ENCODE peak calls at places on chromosome 7, in four cellular contexts. One of them, this sample, is unnamed.

GRCh38 chr7:48173983-48174382 is 2.7 kb downstream of the ABCA13 start:
- DNase-seq in heart right ventricle: no peak
- DNase-seq in neural progenitor cell: no peak
- DNase-seq in HCT116: no peak
- DNase-seq in this sample: no peak

GRCh38 chr7:142338633-142339501 is 81.0 kb upstream of the PRSS58 start:
- DNase-seq in heart right ventricle: no peak
- DNase-seq in neural progenitor cell: peak; percentile 61
- DNase-seq in HCT116: peak; percentile 48
- DNase-seq in this sample: peak; percentile 36

GRCh38 chr7:36128448-36129047 is 24.5 kb upstream of the EEPD1 start:
- DNase-seq in heart right ventricle: peak; percentile 75
- DNase-seq in neural progenitor cell: no peak
- DNase-seq in HCT116: peak; percentile 60
- DNase-seq in this sample: peak; percentile 88

GRCh38 chr7:38819463-38819862 is 89.5 kb downstream of the VPS41 start:
- DNase-seq in heart right ventricle: no peak
- DNase-seq in neural progenitor cell: no peak
- DNase-seq in HCT116: no peak
- DNase-seq in this sample: no peak

GRCh38 chr7:139720705-139721231 is 57.0 kb downstream of the HIPK2 start:
- DNase-seq in heart right ventricle: no peak
- DNase-seq in neural progenitor cell: no peak
- DNase-seq in HCT116: no peak
- DNase-seq in this sample: no peak

GRCh38 chr7:32150039-32150438 is 79.8 kb upstream of the PDE1C start:
- DNase-seq in heart right ventricle: peak; percentile 75
- DNase-seq in neural progenitor cell: no peak
- DNase-seq in HCT116: no peak
- DNase-seq in this sample: no peak

GRCh38 chr7:95509199-95509598 is 23.5 kb downstream of the ASB4 start:
- DNase-seq in heart right ventricle: no peak
- DNase-seq in neural progenitor cell: peak; percentile 97
- DNase-seq in HCT116: no peak
- DNase-seq in this sample: peak; percentile 81

GRCh38 chr7:155190608-155191536 is 106.8 kb upstream of the INSIG1 start:
- DNase-seq in heart right ventricle: peak; percentile 35
- DNase-seq in neural progenitor cell: peak; percentile 74
- DNase-seq in HCT116: no peak
- DNase-seq in this sample: peak; percentile 66

GRCh38 chr7:99369767-99370353 is 4.7 kb upstream of the ARPC1B start:
- DNase-seq in heart right ventricle: no peak
- DNase-seq in neural progenitor cell: no peak
- DNase-seq in HCT116: no peak
- DNase-seq in this sample: peak; percentile 66

GRCh38 chr7:40474790-40475680 is 340.2 kb downstream of the SUGCT start:
- DNase-seq in heart right ventricle: no peak
- DNase-seq in neural progenitor cell: no peak
- DNase-seq in HCT116: no peak
- DNase-seq in this sample: no peak

GRCh38 chr7:80613519-80613918 is 24.9 kb upstream of the CD36 start:
- DNase-seq in heart right ventricle: no peak
- DNase-seq in neural progenitor cell: no peak
- DNase-seq in HCT116: no peak
- DNase-seq in this sample: no peak

GRCh38 chr7:7048213-7048612 is 134.1 kb upstream of the C1GALT1 start:
- DNase-seq in heart right ventricle: no peak
- DNase-seq in neural progenitor cell: no peak
- DNase-seq in HCT116: no peak
- DNase-seq in this sample: no peak

GRCh38 chr7:139871276-139871675 is 42.2 kb downstream of the TBXAS1 start:
- DNase-seq in heart right ventricle: no peak
- DNase-seq in neural progenitor cell: no peak
- DNase-seq in HCT116: no peak
- DNase-seq in this sample: peak; percentile 71

GRCh38 chr7:138974675-138975237 is 6.4 kb downstream of the KIAA1549 start:
- DNase-seq in heart right ventricle: no peak
- DNase-seq in neural progenitor cell: peak; percentile 21
- DNase-seq in HCT116: no peak
- DNase-seq in this sample: no peak

GRCh38 chr7:39453743-39454355 is 112.4 kb upstream of the YAE1 start:
- DNase-seq in heart right ventricle: no peak
- DNase-seq in neural progenitor cell: peak; percentile 79
- DNase-seq in HCT116: peak; percentile 48
- DNase-seq in this sample: peak; percentile 73

GRCh38 chr7:129517931-129518330 is 15.6 kb downstream of the SMKR1 start:
- DNase-seq in heart right ventricle: no peak
- DNase-seq in neural progenitor cell: no peak
- DNase-seq in HCT116: no peak
- DNase-seq in this sample: no peak

GRCh38 chr7:27917119-27917518 is 177.2 kb downstream of the TAX1BP1 start:
- DNase-seq in heart right ventricle: no peak
- DNase-seq in neural progenitor cell: no peak
- DNase-seq in HCT116: no peak
- DNase-seq in this sample: no peak

GRCh38 chr7:108067844-108068243 is 62.3 kb downstream of the LAMB4 start:
- DNase-seq in heart right ventricle: no peak
- DNase-seq in neural progenitor cell: no peak
- DNase-seq in HCT116: no peak
- DNase-seq in this sample: no peak

GRCh38 chr7:36034020-36034419 is 119.0 kb upstream of the EEPD1 start:
- DNase-seq in heart right ventricle: no peak
- DNase-seq in neural progenitor cell: no peak
- DNase-seq in HCT116: no peak
- DNase-seq in this sample: no peak

GRCh38 chr7:33705333-33705833 is 200.0 kb upstream of the BMPER start:
- DNase-seq in heart right ventricle: no peak
- DNase-seq in neural progenitor cell: peak; percentile 31
- DNase-seq in HCT116: no peak
- DNase-seq in this sample: no peak

GRCh38 chr7:26319631-26320030 is 28.0 kb downstream of the SNX10 start:
- DNase-seq in heart right ventricle: no peak
- DNase-seq in neural progenitor cell: no peak
- DNase-seq in HCT116: no peak
- DNase-seq in this sample: no peak

GRCh38 chr7:92815412-92815811 is 21.0 kb downstream of the CDK6 start:
- DNase-seq in heart right ventricle: no peak
- DNase-seq in neural progenitor cell: no peak
- DNase-seq in HCT116: no peak
- DNase-seq in this sample: no peak

GRCh38 chr7:4129481-4130122 is 552.5 kb upstream of the FOXK1 start:
- DNase-seq in heart right ventricle: no peak
- DNase-seq in neural progenitor cell: no peak
- DNase-seq in HCT116: no peak
- DNase-seq in this sample: no peak

GRCh38 chr7:1741751-1742554 is 71.9 kb downstream of the ELFN1 start:
- DNase-seq in heart right ventricle: peak; percentile 29
- DNase-seq in neural progenitor cell: no peak
- DNase-seq in HCT116: peak; percentile 66
- DNase-seq in this sample: no peak

GRCh38 chr7:47088329-47089067 is 493.4 kb downstream of the TNS3 start:
- DNase-seq in heart right ventricle: peak; percentile 65
- DNase-seq in neural progenitor cell: peak; percentile 87
- DNase-seq in HCT116: peak; percentile 34
- DNase-seq in this sample: peak; percentile 79

GRCh38 chr7:801940-802364 is 30.3 kb upstream of the SUN1 start:
- DNase-seq in heart right ventricle: peak; percentile 32
- DNase-seq in neural progenitor cell: no peak
- DNase-seq in HCT116: no peak
- DNase-seq in this sample: no peak

GRCh38 chr7:23246540-23246939 is at the start of gene GPNMB:
- DNase-seq in heart right ventricle: peak; percentile 24
- DNase-seq in neural progenitor cell: no peak
- DNase-seq in HCT116: no peak
- DNase-seq in this sample: no peak

GRCh38 chr7:151992375-151992774 is 33.1 kb upstream of the GALNT11 start:
- DNase-seq in heart right ventricle: peak; percentile 47
- DNase-seq in neural progenitor cell: peak; percentile 78
- DNase-seq in HCT116: peak; percentile 85
- DNase-seq in this sample: peak; percentile 49

GRCh38 chr7:126780993-126781392 is 471.7 kb downstream of the GRM8 start:
- DNase-seq in heart right ventricle: no peak
- DNase-seq in neural progenitor cell: no peak
- DNase-seq in HCT116: no peak
- DNase-seq in this sample: no peak

GRCh38 chr7:112985377-112985987 is 101.1 kb downstream of the GPR85 start:
- DNase-seq in heart right ventricle: peak; percentile 9
- DNase-seq in neural progenitor cell: peak; percentile 11
- DNase-seq in HCT116: no peak
- DNase-seq in this sample: peak; percentile 43

GRCh38 chr7:12518920-12519681 is 51.4 kb upstream of the SCIN start:
- DNase-seq in heart right ventricle: no peak
- DNase-seq in neural progenitor cell: peak; percentile 54
- DNase-seq in HCT116: no peak
- DNase-seq in this sample: peak; percentile 21

GRCh38 chr7:117470777-117471176 is 9.0 kb upstream of the CFTR start:
- DNase-seq in heart right ventricle: peak; percentile 61
- DNase-seq in neural progenitor cell: no peak
- DNase-seq in HCT116: no peak
- DNase-seq in this sample: no peak

GRCh38 chr7:81692146-81692905 is 77.5 kb downstream of the HGF start:
- DNase-seq in heart right ventricle: no peak
- DNase-seq in neural progenitor cell: no peak
- DNase-seq in HCT116: no peak
- DNase-seq in this sample: no peak

GRCh38 chr7:81691199-81691821 is 78.5 kb downstream of the HGF start:
- DNase-seq in heart right ventricle: no peak
- DNase-seq in neural progenitor cell: no peak
- DNase-seq in HCT116: no peak
- DNase-seq in this sample: peak; percentile 38

GRCh38 chr7:81688622-81689411 is 81.0 kb downstream of the HGF start:
- DNase-seq in heart right ventricle: no peak
- DNase-seq in neural progenitor cell: peak; percentile 20
- DNase-seq in HCT116: no peak
- DNase-seq in this sample: no peak

GRCh38 chr7:81690688-81691087 is 79.2 kb downstream of the HGF start:
- DNase-seq in heart right ventricle: no peak
- DNase-seq in neural progenitor cell: no peak
- DNase-seq in HCT116: no peak
- DNase-seq in this sample: no peak

GRCh38 chr7:81690251-81690650 is 79.6 kb downstream of the HGF start:
- DNase-seq in heart right ventricle: no peak
- DNase-seq in neural progenitor cell: no peak
- DNase-seq in HCT116: no peak
- DNase-seq in this sample: peak; percentile 14
- H3K4me1 ChIP-seq in heart right ventricle: peaks cover 3% of the 10 kb centered on the region
- H3K4me1 ChIP-seq in neural progenitor cell: peaks cover 31% of the 10 kb centered on the region
- H3K4me1 ChIP-seq in HCT116: peaks cover 1% of the 10 kb centered on the region
- H3K4me1 ChIP-seq in this sample: peaks cover 36% of the 10 kb centered on the region

GRCh38 chr7:37446371-37446770 is 2.3 kb downstream of the ELMO1 start:
- DNase-seq in heart right ventricle: no peak
- DNase-seq in neural progenitor cell: no peak
- DNase-seq in HCT116: no peak
- DNase-seq in this sample: no peak

GRCh38 chr7:37448057-37448636 is 517 bp downstream of the ELMO1 start:
- DNase-seq in heart right ventricle: peak; percentile 41
- DNase-seq in neural progenitor cell: peak; percentile 65
- DNase-seq in HCT116: no peak
- DNase-seq in this sample: no peak

GRCh38 chr7:37448637-37449331 is at the start of gene ELMO1:
- DNase-seq in heart right ventricle: peak; percentile 79
- DNase-seq in neural progenitor cell: peak; percentile 92
- DNase-seq in HCT116: no peak
- DNase-seq in this sample: peak; percentile 88

GRCh38 chr7:37445064-37445723 is 3.5 kb downstream of the ELMO1 start:
- DNase-seq in heart right ventricle: no peak
- DNase-seq in neural progenitor cell: no peak
- DNase-seq in HCT116: no peak
- DNase-seq in this sample: no peak

DNA sequence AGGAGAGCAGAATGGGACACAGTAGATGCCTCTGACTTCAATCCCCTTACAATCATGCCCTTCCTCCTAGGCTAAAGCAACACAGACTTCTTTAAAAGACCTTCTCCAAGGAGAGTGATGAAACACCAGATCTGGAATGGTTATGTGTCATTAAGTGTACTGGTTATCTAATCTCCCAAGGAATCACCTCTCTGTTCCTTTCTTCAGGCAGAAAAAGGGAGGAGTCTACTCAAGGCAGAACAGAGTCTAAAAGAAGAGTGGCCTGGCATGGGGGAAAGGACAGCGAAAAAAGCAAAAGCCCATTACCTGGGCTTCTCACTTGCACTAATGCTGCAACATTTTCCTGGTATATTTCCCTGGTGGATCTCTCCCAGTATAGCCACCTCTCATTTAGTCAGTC is 2.9 kb downstream of the ELMO1 start:
- DNase-seq in heart right ventricle: no peak
- DNase-seq in neural progenitor cell: no peak
- DNase-seq in HCT116: no peak
- DNase-seq in this sample: peak; percentile 3
- H3K4me1 ChIP-seq in heart right ventricle: peaks cover 51% of the 10 kb centered on the region
- H3K4me1 ChIP-seq in neural progenitor cell: peaks cover 26% of the 10 kb centered on the region
- H3K4me1 ChIP-seq in HCT116: no peaks in the 10 kb centered on the region
- H3K4me1 ChIP-seq in this sample: peaks cover 10% of the 10 kb centered on the region

DNA sequence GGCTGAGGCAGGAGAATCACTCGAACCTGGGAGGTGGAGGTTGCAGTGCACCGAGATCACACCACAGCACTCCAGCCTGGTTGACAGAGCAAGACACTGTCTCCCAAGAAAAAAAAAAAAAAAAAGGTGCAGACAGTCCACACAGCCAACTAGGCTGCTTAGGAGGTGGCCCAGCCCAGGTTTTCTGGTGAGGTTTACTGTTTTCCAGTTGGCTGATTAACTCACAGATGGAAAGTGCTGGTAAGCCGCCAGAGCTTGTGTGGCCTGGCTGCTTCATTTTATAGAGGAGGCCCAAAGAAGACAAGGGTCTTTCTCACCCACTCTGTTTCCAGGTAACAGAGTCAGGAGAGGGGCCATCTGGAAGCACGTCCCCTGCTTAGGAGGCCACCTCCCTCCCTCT is 6.2 kb downstream of the RHBDD2 start:
- DNase-seq in heart right ventricle: no peak
- DNase-seq in neural progenitor cell: no peak
- DNase-seq in HCT116: no peak
- DNase-seq in this sample: no peak
- H3K4me1 ChIP-seq in heart right ventricle: peaks cover 8% of the 10 kb centered on the region
- H3K4me1 ChIP-seq in neural progenitor cell: peaks cover 16% of the 10 kb centered on the region
- H3K4me1 ChIP-seq in HCT116: peaks cover 9% of the 10 kb centered on the region
- H3K4me1 ChIP-seq in this sample: peaks cover 3% of the 10 kb centered on the region

DNA sequence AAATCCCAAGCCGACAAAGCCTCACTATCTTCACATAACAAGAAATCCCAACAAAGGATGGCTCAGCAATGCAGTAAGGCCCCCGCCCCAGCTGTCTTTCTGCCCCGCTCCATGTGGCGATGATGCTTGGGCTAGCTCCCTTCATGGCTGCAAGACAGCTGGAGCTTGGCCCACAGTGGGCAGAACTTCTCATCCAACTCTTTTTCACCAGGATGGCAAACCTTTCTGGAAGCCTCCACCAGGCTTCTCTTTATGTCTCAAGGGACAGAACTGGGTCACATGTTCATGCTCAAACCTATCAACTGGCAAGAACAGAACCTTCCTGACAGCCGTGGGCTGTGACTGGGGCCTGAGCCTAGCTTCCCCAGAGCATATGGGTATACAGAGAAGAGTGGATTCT is 260.5 kb upstream of the MKLN1 start:
- DNase-seq in heart right ventricle: no peak
- DNase-seq in neural progenitor cell: no peak
- DNase-seq in HCT116: no peak
- DNase-seq in this sample: peak; percentile 25
- H3K4me1 ChIP-seq in heart right ventricle: peaks cover 42% of the 10 kb centered on the region
- H3K4me1 ChIP-seq in neural progenitor cell: peaks cover 5% of the 10 kb centered on the region
- H3K4me1 ChIP-seq in HCT116: peaks cover 22% of the 10 kb centered on the region
- H3K4me1 ChIP-seq in this sample: no peaks in the 10 kb centered on the region